ENCODE peak calls at places on chromosomes 12 and 14, in four cellular contexts. S is pancreas, N is GM13977, G is progenitor cell of endocrine pancreas. T is an unnamed sample.

GRCh38 chr14:22535916-22536315 is 53.1 kb downstream of the DAD1 start:
- DNase-seq in S (no peak), N (no peak), G (no peak), T (no peak)

GRCh38 chr12:13687633-13688032 is 293.8 kb downstream of the GRIN2B start:
- DNase-seq in S (no peak), N (no peak), G (no peak), T (no peak)

GRCh38 chr14:92035890-92036289 is 4.0 kb downstream of the TRIP11 start:
- DNase-seq in S (no peak), N (no peak), G (no peak), T (no peak)

GRCh38 chr14:74557691-74558090 is 54.3 kb downstream of the LTBP2 start:
- DNase-seq in S (no peak), N (no peak), G (no peak), T (no peak)

GRCh38 chr14:59055439-59056045 is 132.9 kb upstream of the DAAM1 start:
- DNase-seq in S (no peak), N (peak), G (no peak), T (peak)

GRCh38 chr12:63821781-63822251 is 22.7 kb upstream of the SRGAP1 start:
- DNase-seq in S (no peak), N (no peak), G (no peak), T (no peak)

GRCh38 chr12:15688202-15688736 is 100.9 kb downstream of the EPS8 start:
- DNase-seq in S (peak), N (no peak), G (no peak), T (peak)

GRCh38 chr12:116860281-116860680 is 21.0 kb downstream of the HRK start:
- DNase-seq in S (no peak), N (no peak), G (no peak), T (no peak)

GRCh38 chr12:47801904-47802246 is 17.8 kb downstream of the HDAC7 start:
- DNase-seq in S (no peak), N (no peak), G (no peak), T (no peak)

GRCh38 chr14:77488558-77488957 is 10.1 kb downstream of the ISM2 start:
- DNase-seq in S (no peak), N (no peak), G (no peak), T (no peak)

GRCh38 chr14:21268612-21269251 is 510 bp downstream of the HNRNPC start:
- DNase-seq in S (peak), N (no peak), G (no peak), T (peak)

GRCh38 chr12:98059659-98060343 is 455.6 kb upstream of the TMPO start:
- DNase-seq in S (no peak), N (no peak), G (no peak), T (no peak)

GRCh38 chr12:109923481-109924245 is 23.6 kb downstream of the TCHP start:
- DNase-seq in S (no peak), N (no peak), G (no peak), T (no peak)

GRCh38 chr12:64473176-64473575 is 21.3 kb downstream of the TBK1 start:
- DNase-seq in S (no peak), N (no peak), G (no peak), T (no peak)

GRCh38 chr12:130649646-130650045 is 66.5 kb downstream of the RIMBP2 start:
- DNase-seq in S (no peak), N (no peak), G (no peak), T (no peak)

GRCh38 chr14:69666698-69667211 is 55.4 kb downstream of the SUSD6 start:
- DNase-seq in S (no peak), N (no peak), G (no peak), T (no peak)

GRCh38 chr14:65833256-65833880 is 420.8 kb downstream of the FUT8 start:
- DNase-seq in S (no peak), N (no peak), G (no peak), T (no peak)

GRCh38 chr12:94149781-94150482 is 1.6 kb downstream of the PLXNC1 start:
- DNase-seq in S (no peak), N (peak), G (peak), T (no peak)

GRCh38 chr12:12722351-12723146 is 5.4 kb downstream of the CDKN1B start:
- DNase-seq in S (no peak), N (peak), G (no peak), T (peak)

GRCh38 chr12:52797529-52797894 is 1.6 kb upstream of the KRT3 start:
- DNase-seq in S (no peak), N (no peak), G (no peak), T (no peak)

GRCh38 chr14:56005580-56006053 is 112.6 kb upstream of the PELI2 start:
- DNase-seq in S (no peak), N (no peak), G (no peak), T (no peak)

GRCh38 chr14:85315891-85316290 is 214.1 kb upstream of the FLRT2 start:
- DNase-seq in S (no peak), N (no peak), G (no peak), T (no peak)

GRCh38 chr14:97380539-97380941 is 583.4 kb downstream of the VRK1 start:
- DNase-seq in S (no peak), N (no peak), G (no peak), T (peak)

DNA sequence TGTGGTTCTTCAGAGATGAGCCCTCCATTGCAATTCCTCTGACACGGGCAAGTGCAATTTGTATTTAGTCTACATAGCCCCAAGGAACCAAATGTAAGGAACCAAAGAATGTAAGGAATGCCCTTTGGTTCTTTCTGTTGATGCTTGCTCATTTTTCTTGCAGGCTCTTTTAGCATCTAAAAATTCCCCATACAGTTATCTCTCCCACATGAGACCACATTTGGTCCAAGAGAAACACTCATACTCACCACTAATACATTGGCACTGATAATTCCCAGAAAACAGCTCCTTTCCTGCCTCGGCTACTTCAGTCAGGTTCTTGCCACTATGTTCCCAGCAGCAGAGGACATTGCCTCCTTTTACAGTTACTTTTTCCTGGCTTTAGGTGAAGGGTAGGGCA is 332.6 kb downstream of the AEBP2 start:
- DNase-seq in S (no peak), N (no peak), G (no peak), T (no peak)
- TF ChIP-seq CTCF in S (no peak), N (no peak), G (no peak), T (no peak)

GRCh38 chr12:6949063-6949594 is 2.0 kb upstream of the PTPN6 start:
- DNase-seq in S (no peak), N (no peak), G (no peak), T (no peak)
- TF ChIP-seq CTCF in S (no peak), N (peak), G (no peak), T (no peak)

GRCh38 chr14:52923902-52924575 is 26.8 kb downstream of the FERMT2 start:
- DNase-seq in S (no peak), N (no peak), G (no peak), T (no peak)
- TF ChIP-seq CTCF in S (no peak), N (peak), G (no peak), T (no peak)

DNA sequence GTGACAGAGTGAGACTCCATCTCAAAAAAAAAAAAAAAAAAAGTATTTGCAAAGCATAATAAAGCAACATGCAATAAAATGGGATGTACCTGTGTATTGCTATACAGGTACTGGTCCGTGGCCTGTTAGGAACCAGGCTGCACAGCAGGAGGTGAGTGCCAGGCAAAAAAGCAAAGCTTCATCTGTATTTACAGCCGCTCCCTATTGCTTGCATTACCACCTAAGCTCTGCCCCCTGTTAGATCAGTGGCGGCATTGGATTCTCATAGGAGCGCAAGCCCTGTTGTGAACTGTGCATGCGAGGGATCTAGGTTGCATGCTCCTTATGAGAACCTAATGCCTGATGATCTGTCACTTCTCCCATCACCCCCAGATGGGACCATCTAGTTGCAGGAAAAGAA is 113.3 kb downstream of the SCAF11 start:
- DNase-seq in S (no peak), N (no peak), G (no peak), T (no peak)
- TF ChIP-seq CTCF in S (no peak), N (no peak), G (no peak), T (no peak)

DNA sequence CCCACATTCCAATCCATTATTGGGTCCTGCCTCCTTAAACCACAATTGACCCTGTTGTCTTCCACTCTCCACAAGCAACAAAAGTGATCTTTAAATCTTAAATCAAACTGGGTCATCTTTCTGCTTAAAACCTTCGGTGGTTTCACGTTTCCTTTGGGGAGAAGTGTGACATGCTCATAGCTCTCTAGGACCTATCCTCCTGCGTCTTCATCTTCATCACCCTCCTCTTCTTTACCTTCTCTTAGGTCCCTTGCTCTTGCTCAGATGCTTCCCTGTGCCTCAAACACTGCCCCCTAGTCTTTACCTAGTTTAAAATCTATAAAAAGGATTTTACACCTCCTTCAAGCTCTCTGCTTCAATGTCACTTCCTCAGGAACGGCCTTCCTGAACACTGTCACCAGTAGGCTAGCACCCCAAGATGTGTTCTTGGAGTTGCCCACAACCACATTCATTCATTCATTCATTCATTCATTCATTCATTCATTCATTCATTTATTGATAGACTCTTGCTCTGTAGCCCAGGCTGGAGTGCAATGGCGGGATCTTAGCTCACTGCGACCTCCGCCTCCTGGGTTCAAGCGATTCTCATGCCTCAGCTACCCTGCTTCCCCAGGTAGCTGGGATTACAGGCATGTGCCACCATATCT is 46.8 kb downstream of the GALNT4 start:
- DNase-seq in S (no peak), N (no peak), G (no peak), T (no peak)
- TF ChIP-seq CTCF in S (no peak), N (no peak), G (no peak), T (no peak)

GRCh38 chr12:68807576-68808387 is at the start of gene MDM2:
- DNase-seq in S (peak), N (peak), G (peak), T (peak)
- TF ChIP-seq CTCF in S (peak), N (peak), G (peak), T (peak)